ENCODE peak calls at places on chromosomes 7 and 10, in nine cellular contexts. One of them, this sample, is unnamed.
A peak's percentile ranks its signal among the peaks of the same experiment; 100 is the strongest.

GRCh38 chr10:126433351-126433750 is 45.1 kb upstream of the ADAM12 start:
- DNase-seq in A673: no peak
- DNase-seq in fibroblast of lung: no peak
- DNase-seq in mammary epithelial cell: peak; percentile 76
- DNase-seq in left ventricle myocardium inferior: no peak
- DNase-seq in cardiac muscle cell: no peak
- DNase-seq in heart left ventricle: no peak
- DNase-seq in neuronal stem cell: no peak
- DNase-seq in Peyer's patch: no peak
- DNase-seq in this sample: no peak

GRCh38 chr10:44195120-44196007 is 189.5 kb downstream of the CXCL12 start:
- DNase-seq in A673: no peak
- DNase-seq in fibroblast of lung: peak; percentile 93
- DNase-seq in mammary epithelial cell: peak; percentile 59
- DNase-seq in left ventricle myocardium inferior: peak; percentile 46
- DNase-seq in cardiac muscle cell: peak; percentile 75
- DNase-seq in heart left ventricle: peak; percentile 75
- DNase-seq in neuronal stem cell: no peak
- DNase-seq in Peyer's patch: no peak
- DNase-seq in this sample: no peak

GRCh38 chr7:95045236-95045923 is 138.0 kb downstream of the PPP1R9A start:
- DNase-seq in A673: peak; percentile 72
- DNase-seq in fibroblast of lung: peak; percentile 49
- DNase-seq in mammary epithelial cell: peak; percentile 1
- DNase-seq in left ventricle myocardium inferior: no peak
- DNase-seq in cardiac muscle cell: no peak
- DNase-seq in heart left ventricle: no peak
- DNase-seq in neuronal stem cell: no peak
- DNase-seq in Peyer's patch: no peak
- DNase-seq in this sample: peak; percentile 6

GRCh38 chr7:139714163-139714901 is 63.5 kb downstream of the HIPK2 start:
- DNase-seq in A673: no peak
- DNase-seq in fibroblast of lung: no peak
- DNase-seq in mammary epithelial cell: no peak
- DNase-seq in left ventricle myocardium inferior: peak; percentile 66
- DNase-seq in cardiac muscle cell: no peak
- DNase-seq in heart left ventricle: peak; percentile 79
- DNase-seq in neuronal stem cell: no peak
- DNase-seq in Peyer's patch: peak; percentile 67
- DNase-seq in this sample: peak; percentile 26

GRCh38 chr10:7471720-7472367 is 61.0 kb upstream of the SFMBT2 start:
- DNase-seq in A673: no peak
- DNase-seq in fibroblast of lung: no peak
- DNase-seq in mammary epithelial cell: no peak
- DNase-seq in left ventricle myocardium inferior: no peak
- DNase-seq in cardiac muscle cell: no peak
- DNase-seq in heart left ventricle: no peak
- DNase-seq in neuronal stem cell: no peak
- DNase-seq in Peyer's patch: peak; percentile 81
- DNase-seq in this sample: no peak

GRCh38 chr10:6977641-6978627 is 397.9 kb upstream of the PRKCQ start:
- DNase-seq in A673: peak; percentile 25
- DNase-seq in fibroblast of lung: no peak
- DNase-seq in mammary epithelial cell: no peak
- DNase-seq in left ventricle myocardium inferior: no peak
- DNase-seq in cardiac muscle cell: no peak
- DNase-seq in heart left ventricle: no peak
- DNase-seq in neuronal stem cell: no peak
- DNase-seq in Peyer's patch: no peak
- DNase-seq in this sample: peak; percentile 33

GRCh38 chr10:15321431-15322321 is 49.4 kb downstream of the FAM171A1 start:
- DNase-seq in A673: no peak
- DNase-seq in fibroblast of lung: peak; percentile 89
- DNase-seq in mammary epithelial cell: no peak
- DNase-seq in left ventricle myocardium inferior: peak; percentile 53
- DNase-seq in cardiac muscle cell: no peak
- DNase-seq in heart left ventricle: peak; percentile 61
- DNase-seq in neuronal stem cell: no peak
- DNase-seq in Peyer's patch: no peak
- DNase-seq in this sample: no peak

GRCh38 chr10:60849217-60849616 is 70.9 kb downstream of the CDK1 start:
- DNase-seq in A673: no peak
- DNase-seq in fibroblast of lung: no peak
- DNase-seq in mammary epithelial cell: no peak
- DNase-seq in left ventricle myocardium inferior: no peak
- DNase-seq in cardiac muscle cell: no peak
- DNase-seq in heart left ventricle: peak; percentile 29
- DNase-seq in neuronal stem cell: no peak
- DNase-seq in Peyer's patch: no peak
- DNase-seq in this sample: no peak

GRCh38 chr7:75033064-75033463 is 40.5 kb downstream of the RCC1L start:
- DNase-seq in A673: no peak
- DNase-seq in fibroblast of lung: no peak
- DNase-seq in mammary epithelial cell: no peak
- DNase-seq in left ventricle myocardium inferior: no peak
- DNase-seq in cardiac muscle cell: peak; percentile 12
- DNase-seq in heart left ventricle: no peak
- DNase-seq in neuronal stem cell: no peak
- DNase-seq in Peyer's patch: no peak
- DNase-seq in this sample: peak; percentile 42

GRCh38 chr10:78448470-78448869 is 414.8 kb downstream of the RPS24 start:
- DNase-seq in A673: no peak
- DNase-seq in fibroblast of lung: no peak
- DNase-seq in mammary epithelial cell: no peak
- DNase-seq in left ventricle myocardium inferior: no peak
- DNase-seq in cardiac muscle cell: no peak
- DNase-seq in heart left ventricle: no peak
- DNase-seq in neuronal stem cell: no peak
- DNase-seq in Peyer's patch: no peak
- DNase-seq in this sample: no peak

GRCh38 chr10:12448729-12449391 is 99.5 kb downstream of the CAMK1D start:
- DNase-seq in A673: peak; percentile 73
- DNase-seq in fibroblast of lung: peak; percentile 72
- DNase-seq in mammary epithelial cell: peak; percentile 81
- DNase-seq in left ventricle myocardium inferior: no peak
- DNase-seq in cardiac muscle cell: no peak
- DNase-seq in heart left ventricle: no peak
- DNase-seq in neuronal stem cell: no peak
- DNase-seq in Peyer's patch: peak; percentile 47
- DNase-seq in this sample: no peak

GRCh38 chr10:50585921-50586739 is 37.6 kb downstream of the SGMS1 start:
- DNase-seq in A673: peak; percentile 60
- DNase-seq in fibroblast of lung: peak; percentile 82
- DNase-seq in mammary epithelial cell: peak; percentile 60
- DNase-seq in left ventricle myocardium inferior: no peak
- DNase-seq in cardiac muscle cell: no peak
- DNase-seq in heart left ventricle: no peak
- DNase-seq in neuronal stem cell: no peak
- DNase-seq in Peyer's patch: no peak
- DNase-seq in this sample: no peak

DNA sequence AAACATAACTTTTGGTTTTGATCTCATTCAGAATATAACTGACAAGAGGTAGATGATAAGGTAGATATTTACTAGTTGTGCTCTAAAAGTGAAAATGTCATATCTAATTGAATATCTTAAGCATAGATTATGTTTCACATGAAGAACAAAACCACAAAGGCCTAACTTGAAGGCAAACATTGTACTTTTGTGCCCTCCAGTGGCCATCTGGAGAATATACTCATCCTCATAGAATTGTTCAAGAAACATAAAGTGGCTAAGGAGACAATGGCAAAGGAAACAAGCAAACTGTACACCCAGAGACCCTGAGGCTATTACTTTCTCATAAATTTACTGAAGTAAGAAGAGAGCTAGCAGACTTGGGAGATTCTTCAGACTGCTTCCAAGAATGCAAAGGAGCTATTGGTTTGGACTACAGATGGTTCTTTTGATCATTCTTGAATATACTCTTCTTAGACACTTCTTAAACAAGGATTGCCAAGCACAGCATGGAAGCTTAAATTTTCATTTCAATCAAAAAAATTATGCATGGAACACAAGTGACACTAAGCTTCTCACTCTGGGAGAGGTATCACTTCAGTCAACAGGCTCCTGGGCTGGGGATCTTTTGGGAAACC is 98.2 kb upstream of the DKK1 start:
- DNase-seq in A673: peak; percentile 77
- DNase-seq in fibroblast of lung: peak; percentile 88
- DNase-seq in mammary epithelial cell: peak; percentile 57
- DNase-seq in left ventricle myocardium inferior: no peak
- DNase-seq in cardiac muscle cell: peak; percentile 76
- DNase-seq in heart left ventricle: no peak
- DNase-seq in neuronal stem cell: peak; percentile 62
- DNase-seq in Peyer's patch: no peak
- DNase-seq in this sample: peak; percentile 74
- H3K4me1 ChIP-seq in A673: peaks cover 18% of the 10 kb centered on the region
- H3K4me1 ChIP-seq in fibroblast of lung: no peaks in the 10 kb centered on the region
- H3K4me1 ChIP-seq in mammary epithelial cell: no peaks in the 10 kb centered on the region
- H3K4me1 ChIP-seq in left ventricle myocardium inferior: no peaks in the 10 kb centered on the region
- H3K4me1 ChIP-seq in cardiac muscle cell: no peaks in the 10 kb centered on the region
- H3K4me1 ChIP-seq in heart left ventricle: no peaks in the 10 kb centered on the region
- H3K4me1 ChIP-seq in neuronal stem cell: peaks cover 1% of the 10 kb centered on the region
- H3K4me1 ChIP-seq in Peyer's patch: peaks cover 14% of the 10 kb centered on the region
- H3K4me1 ChIP-seq in this sample: peaks cover 17% of the 10 kb centered on the region

DNA sequence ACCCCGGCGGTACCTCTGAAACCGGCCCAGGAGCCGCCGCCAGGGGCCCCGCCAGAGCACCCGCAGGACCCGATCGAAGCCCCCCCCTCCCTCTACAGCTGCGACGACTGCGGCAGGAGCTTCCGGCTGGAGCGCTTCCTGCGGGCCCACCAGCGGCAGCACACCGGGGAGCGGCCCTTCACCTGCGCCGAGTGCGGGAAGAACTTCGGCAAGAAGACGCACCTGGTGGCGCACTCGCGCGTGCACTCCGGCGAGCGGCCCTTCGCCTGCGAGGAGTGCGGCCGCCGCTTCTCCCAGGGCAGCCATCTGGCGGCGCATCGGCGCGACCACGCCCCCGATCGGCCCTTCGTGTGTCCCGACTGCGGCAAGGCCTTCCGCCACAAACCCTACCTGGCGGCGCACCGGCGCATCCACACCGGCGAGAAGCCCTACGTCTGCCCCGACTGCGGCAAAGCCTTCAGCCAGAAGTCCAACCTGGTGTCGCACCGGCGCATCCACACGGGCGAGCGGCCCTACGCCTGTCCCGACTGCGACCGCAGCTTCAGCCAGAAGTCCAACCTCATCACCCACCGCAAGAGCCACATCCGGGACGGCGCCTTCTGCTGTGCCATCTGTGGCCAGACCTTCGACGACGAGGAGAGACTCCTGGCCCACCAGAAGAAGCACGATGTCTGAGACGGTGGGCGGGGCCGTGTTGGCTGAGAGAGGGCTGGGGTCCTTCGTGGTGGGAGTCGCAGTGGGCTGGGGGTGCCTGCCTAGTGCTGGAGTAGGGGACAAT is 3.8 kb downstream of the REPIN1 start:
- DNase-seq in A673: no peak
- DNase-seq in fibroblast of lung: no peak
- DNase-seq in mammary epithelial cell: no peak
- DNase-seq in left ventricle myocardium inferior: no peak
- DNase-seq in cardiac muscle cell: no peak
- DNase-seq in heart left ventricle: no peak
- DNase-seq in neuronal stem cell: no peak
- DNase-seq in Peyer's patch: no peak
- DNase-seq in this sample: peak; percentile 1
- H3K4me1 ChIP-seq in A673: peaks cover 28% of the 10 kb centered on the region
- H3K4me1 ChIP-seq in fibroblast of lung: peaks cover 10% of the 10 kb centered on the region
- H3K4me1 ChIP-seq in mammary epithelial cell: peaks cover 10% of the 10 kb centered on the region
- H3K4me1 ChIP-seq in left ventricle myocardium inferior: peaks cover 68% of the 10 kb centered on the region
- H3K4me1 ChIP-seq in cardiac muscle cell: peaks cover 47% of the 10 kb centered on the region
- H3K4me1 ChIP-seq in heart left ventricle: peaks cover 21% of the 10 kb centered on the region
- H3K4me1 ChIP-seq in neuronal stem cell: peaks cover 16% of the 10 kb centered on the region
- H3K4me1 ChIP-seq in Peyer's patch: peaks cover 66% of the 10 kb centered on the region
- H3K4me1 ChIP-seq in this sample: peaks cover 19% of the 10 kb centered on the region

DNA sequence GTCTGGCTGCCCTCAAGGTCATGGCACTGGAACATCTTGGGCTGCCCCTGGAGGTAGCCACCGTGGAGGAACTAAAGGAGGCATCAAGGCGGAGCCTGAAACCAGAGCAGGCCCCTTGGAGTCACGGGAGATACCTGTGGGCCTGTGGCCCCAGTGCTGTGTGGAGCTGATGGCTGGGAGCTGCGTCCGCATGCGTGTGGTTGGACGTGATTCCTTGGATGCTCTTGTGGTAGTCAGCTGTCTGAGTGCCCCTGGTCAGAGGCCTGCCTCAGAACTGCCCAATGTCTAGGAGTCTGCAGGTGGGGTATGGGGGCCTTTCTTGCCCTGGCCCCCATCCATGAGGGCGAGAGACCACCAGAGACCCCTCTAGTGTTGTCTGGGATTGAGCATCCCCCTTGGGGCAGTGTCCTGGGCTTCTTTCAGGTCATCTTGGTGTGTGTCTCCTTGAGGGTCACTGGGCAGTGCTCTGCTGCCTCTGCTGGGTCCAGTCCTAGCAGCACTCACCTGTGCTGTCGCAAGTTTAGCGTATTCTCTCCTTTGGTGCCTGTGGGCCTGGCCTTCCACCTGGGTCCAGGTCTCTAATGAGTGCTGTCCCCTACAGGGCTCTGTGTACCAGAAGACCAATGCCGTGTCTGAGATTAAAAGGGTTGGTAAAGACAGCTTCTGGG is 8.1 kb downstream of the PGAM2 start:
- DNase-seq in A673: no peak
- DNase-seq in fibroblast of lung: no peak
- DNase-seq in mammary epithelial cell: no peak
- DNase-seq in left ventricle myocardium inferior: peak; percentile 11
- DNase-seq in cardiac muscle cell: no peak
- DNase-seq in heart left ventricle: peak; percentile 19
- DNase-seq in neuronal stem cell: no peak
- DNase-seq in Peyer's patch: peak; percentile 12
- DNase-seq in this sample: no peak
- H3K4me1 ChIP-seq in A673: no peaks in the 10 kb centered on the region
- H3K4me1 ChIP-seq in fibroblast of lung: no peaks in the 10 kb centered on the region
- H3K4me1 ChIP-seq in mammary epithelial cell: peaks cover 17% of the 10 kb centered on the region
- H3K4me1 ChIP-seq in left ventricle myocardium inferior: peaks cover 50% of the 10 kb centered on the region
- H3K4me1 ChIP-seq in cardiac muscle cell: peaks cover under 1% of the 10 kb centered on the region
- H3K4me1 ChIP-seq in heart left ventricle: peaks cover 3% of the 10 kb centered on the region
- H3K4me1 ChIP-seq in neuronal stem cell: no peaks in the 10 kb centered on the region
- H3K4me1 ChIP-seq in Peyer's patch: no peaks in the 10 kb centered on the region
- H3K4me1 ChIP-seq in this sample: no peaks in the 10 kb centered on the region

GRCh38 chr10:28331821-28332220 is 29.0 kb upstream of the MPP7 start:
- DNase-seq in A673: no peak
- DNase-seq in fibroblast of lung: peak; percentile 93
- DNase-seq in mammary epithelial cell: peak; percentile 93
- DNase-seq in left ventricle myocardium inferior: no peak
- DNase-seq in cardiac muscle cell: no peak
- DNase-seq in heart left ventricle: no peak
- DNase-seq in neuronal stem cell: no peak
- DNase-seq in Peyer's patch: no peak
- DNase-seq in this sample: no peak
- H3K4me1 ChIP-seq in A673: peaks cover 3% of the 10 kb centered on the region
- H3K4me1 ChIP-seq in fibroblast of lung: no peaks in the 10 kb centered on the region
- H3K4me1 ChIP-seq in mammary epithelial cell: peaks cover 19% of the 10 kb centered on the region
- H3K4me1 ChIP-seq in left ventricle myocardium inferior: peaks cover 19% of the 10 kb centered on the region
- H3K4me1 ChIP-seq in cardiac muscle cell: peaks cover 17% of the 10 kb centered on the region
- H3K4me1 ChIP-seq in heart left ventricle: peaks cover 9% of the 10 kb centered on the region
- H3K4me1 ChIP-seq in neuronal stem cell: peaks cover 2% of the 10 kb centered on the region
- H3K4me1 ChIP-seq in Peyer's patch: no peaks in the 10 kb centered on the region
- H3K4me1 ChIP-seq in this sample: no peaks in the 10 kb centered on the region

GRCh38 chr10:103616705-103617361 is 123.3 kb downstream of the NEURL1 start:
- DNase-seq in A673: peak; percentile 29
- DNase-seq in fibroblast of lung: peak; percentile 95
- DNase-seq in mammary epithelial cell: no peak
- DNase-seq in left ventricle myocardium inferior: peak; percentile 75
- DNase-seq in cardiac muscle cell: no peak
- DNase-seq in heart left ventricle: peak; percentile 87
- DNase-seq in neuronal stem cell: no peak
- DNase-seq in Peyer's patch: peak; percentile 22
- DNase-seq in this sample: no peak
- H3K4me1 ChIP-seq in A673: no peaks in the 10 kb centered on the region
- H3K4me1 ChIP-seq in fibroblast of lung: peaks cover 78% of the 10 kb centered on the region
- H3K4me1 ChIP-seq in mammary epithelial cell: no peaks in the 10 kb centered on the region
- H3K4me1 ChIP-seq in left ventricle myocardium inferior: peaks cover 97% of the 10 kb centered on the region
- H3K4me1 ChIP-seq in cardiac muscle cell: no peaks in the 10 kb centered on the region
- H3K4me1 ChIP-seq in heart left ventricle: peaks cover 47% of the 10 kb centered on the region
- H3K4me1 ChIP-seq in neuronal stem cell: peaks cover 4% of the 10 kb centered on the region
- H3K4me1 ChIP-seq in Peyer's patch: peaks cover 55% of the 10 kb centered on the region
- H3K4me1 ChIP-seq in this sample: no peaks in the 10 kb centered on the region

This sample was measured in neural progenitor cell.